ENCODE peak calls at places on chromosomes 16 and 17, in seven cellular contexts. One of them, this sample, is unnamed.

GRCh38 chr16:85556456-85557082 is 56.6 kb upstream of the GSE1 start:
- DNase-seq in DMS153: peak
- DNase-seq in foreskin fibroblast: no peak
- DNase-seq in H4: peak
- DNase-seq in psoas muscle: peak
- DNase-seq in T follicular helper cell: peak
- DNase-seq in AG04450: no peak
- DNase-seq in this sample: no peak

GRCh38 chr16:54397838-54398237 is 111.3 kb upstream of the IRX3 start:
- DNase-seq in DMS153: no peak
- DNase-seq in foreskin fibroblast: no peak
- DNase-seq in H4: no peak
- DNase-seq in psoas muscle: no peak
- DNase-seq in T follicular helper cell: no peak
- DNase-seq in AG04450: no peak
- DNase-seq in this sample: no peak

GRCh38 chr16:54177857-54178490 is 108.6 kb downstream of the IRX3 start:
- DNase-seq in DMS153: no peak
- DNase-seq in foreskin fibroblast: no peak
- DNase-seq in H4: no peak
- DNase-seq in psoas muscle: no peak
- DNase-seq in T follicular helper cell: no peak
- DNase-seq in AG04450: no peak
- DNase-seq in this sample: no peak

GRCh38 chr16:89005201-89006035 is 28.4 kb upstream of the CBFA2T3 start:
- DNase-seq in DMS153: no peak
- DNase-seq in foreskin fibroblast: no peak
- DNase-seq in H4: no peak
- DNase-seq in psoas muscle: peak
- DNase-seq in T follicular helper cell: no peak
- DNase-seq in AG04450: no peak
- DNase-seq in this sample: no peak

GRCh38 chr17:29827179-29827578 is 102.8 kb downstream of the SSH2 start:
- DNase-seq in DMS153: no peak
- DNase-seq in foreskin fibroblast: no peak
- DNase-seq in H4: no peak
- DNase-seq in psoas muscle: no peak
- DNase-seq in T follicular helper cell: no peak
- DNase-seq in AG04450: no peak
- DNase-seq in this sample: no peak

GRCh38 chr16:28924762-28925385 is at the start of gene RABEP2:
- DNase-seq in DMS153: peak
- DNase-seq in foreskin fibroblast: peak
- DNase-seq in H4: peak
- DNase-seq in psoas muscle: peak
- DNase-seq in T follicular helper cell: peak
- DNase-seq in AG04450: peak
- DNase-seq in this sample: peak

GRCh38 chr16:23829454-23829853 is 6.3 kb upstream of the PRKCB start:
- DNase-seq in DMS153: no peak
- DNase-seq in foreskin fibroblast: no peak
- DNase-seq in H4: no peak
- DNase-seq in psoas muscle: no peak
- DNase-seq in T follicular helper cell: no peak
- DNase-seq in AG04450: no peak
- DNase-seq in this sample: no peak

GRCh38 chr17:34756670-34757021 is 177.3 kb downstream of the TMEM132E start:
- DNase-seq in DMS153: no peak
- DNase-seq in foreskin fibroblast: peak
- DNase-seq in H4: no peak
- DNase-seq in psoas muscle: peak
- DNase-seq in T follicular helper cell: no peak
- DNase-seq in AG04450: no peak
- DNase-seq in this sample: no peak

GRCh38 chr17:924711-925480 is 54.7 kb downstream of the NXN start:
- DNase-seq in DMS153: no peak
- DNase-seq in foreskin fibroblast: no peak
- DNase-seq in H4: no peak
- DNase-seq in psoas muscle: no peak
- DNase-seq in T follicular helper cell: no peak
- DNase-seq in AG04450: no peak
- DNase-seq in this sample: no peak

GRCh38 chr16:67311607-67312449 is 14.7 kb downstream of the KCTD19 start:
- DNase-seq in DMS153: no peak
- DNase-seq in foreskin fibroblast: peak
- DNase-seq in H4: peak
- DNase-seq in psoas muscle: peak
- DNase-seq in T follicular helper cell: no peak
- DNase-seq in AG04450: peak
- DNase-seq in this sample: peak

GRCh38 chr16:4428500-4428899 is 2.8 kb downstream of the DNAJA3 start:
- DNase-seq in DMS153: no peak
- DNase-seq in foreskin fibroblast: no peak
- DNase-seq in H4: no peak
- DNase-seq in psoas muscle: no peak
- DNase-seq in T follicular helper cell: no peak
- DNase-seq in AG04450: no peak
- DNase-seq in this sample: no peak

GRCh38 chr16:86951831-86952598 is 365.2 kb downstream of the C16orf95 start:
- DNase-seq in DMS153: no peak
- DNase-seq in foreskin fibroblast: peak
- DNase-seq in H4: peak
- DNase-seq in psoas muscle: peak
- DNase-seq in T follicular helper cell: no peak
- DNase-seq in AG04450: peak
- DNase-seq in this sample: peak

GRCh38 chr17:33389506-33390141 is 96.5 kb upstream of the ASIC2 start:
- DNase-seq in DMS153: no peak
- DNase-seq in foreskin fibroblast: peak
- DNase-seq in H4: no peak
- DNase-seq in psoas muscle: no peak
- DNase-seq in T follicular helper cell: no peak
- DNase-seq in AG04450: no peak
- DNase-seq in this sample: no peak

GRCh38 chr17:38550661-38551060 is 55.1 kb downstream of the SRCIN1 start:
- DNase-seq in DMS153: no peak
- DNase-seq in foreskin fibroblast: peak
- DNase-seq in H4: peak
- DNase-seq in psoas muscle: peak
- DNase-seq in T follicular helper cell: no peak
- DNase-seq in AG04450: no peak
- DNase-seq in this sample: no peak

GRCh38 chr17:81832608-81833159 is 407 bp downstream of the MCRIP1 start:
- DNase-seq in DMS153: no peak
- DNase-seq in foreskin fibroblast: peak
- DNase-seq in H4: no peak
- DNase-seq in psoas muscle: no peak
- DNase-seq in T follicular helper cell: no peak
- DNase-seq in AG04450: no peak
- DNase-seq in this sample: no peak

GRCh38 chr17:27400991-27401390 is 55.3 kb upstream of the KSR1 start:
- DNase-seq in DMS153: no peak
- DNase-seq in foreskin fibroblast: no peak
- DNase-seq in H4: no peak
- DNase-seq in psoas muscle: no peak
- DNase-seq in T follicular helper cell: no peak
- DNase-seq in AG04450: no peak
- DNase-seq in this sample: no peak

GRCh38 chr17:72657467-72658317 is 434.8 kb downstream of the SLC39A11 start:
- DNase-seq in DMS153: peak
- DNase-seq in foreskin fibroblast: no peak
- DNase-seq in H4: no peak
- DNase-seq in psoas muscle: no peak
- DNase-seq in T follicular helper cell: no peak
- DNase-seq in AG04450: no peak
- DNase-seq in this sample: no peak

GRCh38 chr16:85385463-85386331 is 227.4 kb upstream of the GSE1 start:
- DNase-seq in DMS153: no peak
- DNase-seq in foreskin fibroblast: no peak
- DNase-seq in H4: no peak
- DNase-seq in psoas muscle: no peak
- DNase-seq in T follicular helper cell: no peak
- DNase-seq in AG04450: no peak
- DNase-seq in this sample: no peak

GRCh38 chr16:12558641-12559040 is 245.0 kb downstream of the CPPED1 start:
- DNase-seq in DMS153: no peak
- DNase-seq in foreskin fibroblast: no peak
- DNase-seq in H4: no peak
- DNase-seq in psoas muscle: no peak
- DNase-seq in T follicular helper cell: no peak
- DNase-seq in AG04450: no peak
- DNase-seq in this sample: no peak

GRCh38 chr17:77875881-77876509 is 82.5 kb upstream of the TNRC6C start:
- DNase-seq in DMS153: no peak
- DNase-seq in foreskin fibroblast: no peak
- DNase-seq in H4: peak
- DNase-seq in psoas muscle: no peak
- DNase-seq in T follicular helper cell: no peak
- DNase-seq in AG04450: no peak
- DNase-seq in this sample: no peak

GRCh38 chr16:88347656-88348376 is 34.9 kb upstream of the ZNF469 start:
- DNase-seq in DMS153: no peak
- DNase-seq in foreskin fibroblast: no peak
- DNase-seq in H4: no peak
- DNase-seq in psoas muscle: peak
- DNase-seq in T follicular helper cell: no peak
- DNase-seq in AG04450: no peak
- DNase-seq in this sample: no peak

GRCh38 chr17:10512856-10513255 is 5.5 kb downstream of the MYH1 start:
- DNase-seq in DMS153: no peak
- DNase-seq in foreskin fibroblast: no peak
- DNase-seq in H4: no peak
- DNase-seq in psoas muscle: no peak
- DNase-seq in T follicular helper cell: no peak
- DNase-seq in AG04450: no peak
- DNase-seq in this sample: no peak

GRCh38 chr16:64580558-64580957 is 541.3 kb downstream of the CDH11 start:
- DNase-seq in DMS153: no peak
- DNase-seq in foreskin fibroblast: no peak
- DNase-seq in H4: no peak
- DNase-seq in psoas muscle: no peak
- DNase-seq in T follicular helper cell: no peak
- DNase-seq in AG04450: no peak
- DNase-seq in this sample: no peak

GRCh38 chr17:29800457-29800856 is 129.6 kb downstream of the SSH2 start:
- DNase-seq in DMS153: no peak
- DNase-seq in foreskin fibroblast: no peak
- DNase-seq in H4: no peak
- DNase-seq in psoas muscle: no peak
- DNase-seq in T follicular helper cell: no peak
- DNase-seq in AG04450: no peak
- DNase-seq in this sample: no peak

GRCh38 chr16:3623642-3624041 is 12.2 kb upstream of the SLX4 start:
- DNase-seq in DMS153: no peak
- DNase-seq in foreskin fibroblast: no peak
- DNase-seq in H4: no peak
- DNase-seq in psoas muscle: no peak
- DNase-seq in T follicular helper cell: no peak
- DNase-seq in AG04450: no peak
- DNase-seq in this sample: no peak

GRCh38 chr16:4309102-4309832 is 6.6 kb upstream of the GLIS2 start:
- DNase-seq in DMS153: no peak
- DNase-seq in foreskin fibroblast: no peak
- DNase-seq in H4: no peak
- DNase-seq in psoas muscle: no peak
- DNase-seq in T follicular helper cell: no peak
- DNase-seq in AG04450: no peak
- DNase-seq in this sample: no peak

GRCh38 chr17:83136931-83137330 is 57.5 kb downstream of the METRNL start:
- DNase-seq in DMS153: no peak
- DNase-seq in foreskin fibroblast: no peak
- DNase-seq in H4: no peak
- DNase-seq in psoas muscle: no peak
- DNase-seq in T follicular helper cell: no peak
- DNase-seq in AG04450: no peak
- DNase-seq in this sample: no peak

This sample was measured in HFF-Myc.